ENCODE peak calls at places on chromosome 20, in five cellular contexts. T, C, I, G and O are unnamed samples.

GRCh38 chr20:39518649-39519048 is 556.5 kb downstream of the DHX35 start:
- DNase-seq in C (no peak), G (no peak), T (no peak), I (no peak), O (no peak)

GRCh38 chr20:34998331-34998950 is 42.8 kb downstream of the MYH7B start:
- DNase-seq in C (no peak), G (no peak), T (no peak), I (no peak), O (no peak)

GRCh38 chr20:35662541-35662940 is 2.2 kb downstream of the CPNE1 start:
- DNase-seq in I (no peak), C (no peak), T (no peak), G (no peak), O (no peak)

GRCh38 chr20:19849341-19850189 is 91.5 kb downstream of the RIN2 start:
- DNase-seq in G (no peak), I (no peak), C (no peak), T (no peak), O (no peak)

GRCh38 chr20:3753098-3753497 is 14.5 kb downstream of the ADISSP start:
- DNase-seq in T (peak; percentile 85), I (peak; percentile 71), G (peak; percentile 63), C (no peak), O (peak; percentile 73)

GRCh38 chr20:46394872-46395470 is 11.4 kb downstream of the ELMO2 start:
- DNase-seq in I (no peak), C (no peak), T (no peak), G (no peak), O (no peak)

GRCh38 chr20:36415475-36416002 is 109.4 kb downstream of the DLGAP4 start:
- DNase-seq in T (no peak), G (no peak), C (no peak), I (no peak), O (no peak)

GRCh38 chr20:3635346-3635745 is 27.9 kb downstream of the GFRA4 start:
- DNase-seq in G (no peak), I (no peak), C (no peak), T (no peak), O (no peak)

GRCh38 chr20:44092551-44093248 is 94.3 kb downstream of the JPH2 start:
- DNase-seq in T (peak; percentile 60), I (peak; percentile 27), G (peak; percentile 57), C (no peak), O (peak; percentile 49)

GRCh38 chr20:51958636-51959542 is 156.6 kb upstream of the SALL4 start:
- DNase-seq in G (no peak), T (no peak), C (no peak), I (no peak), O (peak; percentile 39)

GRCh38 chr20:51960004-51960403 is 157.7 kb upstream of the SALL4 start:
- DNase-seq in I (no peak), G (no peak), C (no peak), T (no peak), O (no peak)

GRCh38 chr20:51961964-51962761 is 159.8 kb upstream of the SALL4 start:
- DNase-seq in G (no peak), T (no peak), C (no peak), I (no peak), O (no peak)

GRCh38 chr20:51955756-51956155 is 153.4 kb upstream of the SALL4 start:
- DNase-seq in C (no peak), G (no peak), T (no peak), I (no peak), O (peak; percentile 65)

DNA sequence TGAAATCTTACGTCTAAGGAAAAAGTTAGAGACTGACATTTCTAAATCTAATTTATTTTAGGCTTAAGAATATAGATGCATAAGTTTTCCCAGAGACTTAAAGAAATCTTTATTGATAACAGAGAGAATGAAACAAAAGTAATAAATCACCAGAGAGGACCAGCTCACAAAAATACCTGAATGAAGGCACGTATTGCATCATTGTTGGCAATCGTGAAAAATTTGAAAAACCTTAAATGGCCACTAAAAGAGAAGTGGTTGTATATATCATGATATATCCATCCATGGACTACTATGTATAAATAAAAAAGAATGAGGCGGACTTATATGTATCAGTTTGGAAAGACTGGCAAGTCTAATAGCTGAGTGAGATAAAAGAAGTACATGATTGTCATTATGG is 155.8 kb upstream of the SALL4 start:
- DNase-seq in I (no peak), G (no peak), T (no peak), C (no peak), O (no peak)
- H3K4me2 ChIP-seq in I (no peak overlapping the region), G (no peak overlapping the region), T (no peak overlapping the region), C (no peak overlapping the region), O (no peak overlapping the region)

DNA sequence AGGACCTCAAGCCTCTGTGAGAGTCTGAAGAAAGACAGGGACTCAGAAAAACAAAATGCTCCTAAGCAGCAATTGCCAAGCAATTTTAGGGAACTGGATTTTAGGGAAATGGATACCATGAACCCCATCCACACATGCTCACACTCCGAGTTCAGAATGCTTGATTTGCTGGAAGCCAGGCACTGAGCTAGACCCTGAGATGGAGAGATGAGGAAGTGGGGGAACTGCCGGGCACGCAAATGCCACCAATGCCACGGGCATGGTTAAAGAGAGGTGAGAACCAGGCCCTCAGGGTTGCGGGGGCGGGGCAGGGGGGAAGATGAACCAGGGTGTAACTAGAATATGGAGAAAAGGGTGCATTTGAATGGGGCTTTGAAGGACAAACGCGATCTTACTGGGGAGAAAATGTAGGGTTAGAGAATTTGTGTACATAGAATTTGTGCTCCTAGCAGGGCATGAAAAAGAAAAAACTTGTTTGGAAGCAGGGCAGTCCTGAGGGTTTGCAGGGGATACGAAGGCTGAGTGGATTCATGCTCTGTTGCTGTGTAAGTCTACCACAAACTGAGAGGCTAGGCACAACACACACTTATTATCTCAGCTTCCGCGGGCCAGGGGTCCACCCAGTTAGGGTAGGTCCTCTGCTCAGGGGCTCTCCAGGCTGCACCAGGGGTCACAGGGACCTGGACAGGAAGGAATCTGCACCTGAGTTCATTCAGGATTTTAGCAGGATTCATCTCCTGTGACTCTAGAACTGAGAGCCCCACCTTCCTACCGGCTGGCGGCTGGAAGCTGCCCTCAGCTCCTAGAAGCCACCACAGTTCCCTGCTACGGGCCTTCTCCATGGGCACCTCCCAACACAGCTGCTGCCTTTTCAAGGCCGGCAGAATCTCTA is 108.0 kb downstream of the SNX5 start:
- DNase-seq in I (no peak), G (no peak), C (no peak), T (no peak), O (no peak)
- TF ChIP-seq MAFK in I (no peak), G (no peak), C (no peak), T (no peak), O (no peak)

DNA sequence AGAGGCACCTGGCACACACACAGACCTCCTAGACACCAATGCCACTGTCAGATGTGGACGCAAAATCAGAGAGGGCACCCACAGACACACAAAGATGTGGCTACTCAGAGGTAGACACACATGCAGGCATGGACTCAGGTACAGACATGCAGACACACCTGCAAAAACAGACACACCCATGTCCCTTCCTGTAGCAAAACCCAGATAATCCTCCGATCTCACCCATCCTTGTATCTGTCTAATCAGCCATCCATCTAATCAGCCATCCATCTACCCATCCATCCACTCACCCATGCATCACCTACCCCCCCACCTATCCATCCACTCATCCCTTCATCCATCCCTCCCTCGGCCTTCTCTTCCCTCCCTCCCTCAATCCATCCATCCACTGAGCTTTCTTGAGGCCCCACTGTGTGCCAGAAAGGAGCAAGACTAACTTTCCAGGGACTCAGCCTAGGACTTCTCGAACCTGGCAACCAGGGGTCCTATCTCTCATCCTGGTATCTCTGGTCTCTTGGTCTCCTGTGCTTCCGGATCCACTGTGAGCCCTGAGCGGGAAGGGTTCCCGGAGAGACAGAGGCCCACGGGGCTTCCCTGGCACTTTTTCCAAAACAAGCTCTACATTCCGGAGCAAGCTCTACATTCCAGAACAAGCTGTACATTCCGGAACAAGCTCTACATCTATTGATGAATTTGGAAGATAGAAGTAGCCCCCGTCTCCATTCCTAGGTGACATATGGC is 1.1 kb upstream of the TGM2 start:
- DNase-seq in G (no peak), T (no peak), I (peak; percentile 55), C (no peak), O (peak; percentile 35)
- H3K4me2 ChIP-seq in G (peak overlapping the region; percentile 99), T (peak overlapping the region; percentile 84), I (peak overlapping the region; percentile 85), C (peak overlapping the region; percentile 41), O (no peak overlapping the region)

GRCh38 chr20:45104786-45105185 is 3.9 kb upstream of the KCNS1 start:
- DNase-seq in T (no peak), I (no peak), C (no peak), G (no peak), O (peak; percentile 76)
- TF ChIP-seq MAFK in T (no peak), I (no peak), C (no peak), G (no peak), O (no peak)

GRCh38 chr20:23640018-23640872 is 2.5 kb upstream of the CST3 start:
- DNase-seq in I (no peak), C (no peak), G (no peak), T (no peak), O (no peak)
- H3K4me2 ChIP-seq in I (peak overlapping the region; percentile 87), C (no peak overlapping the region), G (no peak overlapping the region), T (no peak overlapping the region), O (no peak overlapping the region)

DNA sequence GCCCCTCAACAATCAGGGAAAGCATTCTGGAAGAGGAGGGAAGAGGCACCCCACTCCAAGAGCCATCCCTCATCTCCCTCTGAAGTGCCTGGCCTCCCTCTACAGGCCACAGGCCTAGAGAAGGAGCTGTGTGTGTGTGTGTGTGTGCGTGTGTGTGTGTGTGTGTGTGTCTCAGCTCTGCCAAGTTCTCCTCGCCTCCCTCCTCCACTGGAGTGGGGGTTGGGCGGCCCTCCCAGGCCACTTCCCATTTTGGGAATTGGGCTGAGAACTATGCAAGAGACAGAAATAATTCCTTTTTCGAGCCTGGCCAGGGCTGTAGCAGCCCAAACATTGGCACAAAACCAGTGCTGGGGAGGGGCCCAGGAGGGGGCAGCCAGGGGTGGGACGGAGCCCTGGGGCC is 35.7 kb downstream of the KCNB1 start:
- DNase-seq in T (peak; percentile 24), C (no peak), G (no peak), I (no peak), O (no peak)
- TF ChIP-seq MAFK in T (no peak), C (no peak), G (no peak), I (no peak), O (no peak)

GRCh38 chr20:50026746-50027575 is 44.2 kb downstream of the SNAI1 start:
- DNase-seq in G (no peak), C (no peak), I (no peak), T (no peak), O (peak; percentile 15)

GRCh38 chr20:50029697-50030428 is 47.1 kb downstream of the SNAI1 start:
- DNase-seq in G (peak; percentile 82), C (no peak), T (peak; percentile 92), I (peak; percentile 80), O (peak; percentile 95)

GRCh38 chr20:50032955-50033666 is 50.3 kb downstream of the SNAI1 start:
- DNase-seq in C (no peak), G (no peak), I (no peak), T (no peak), O (no peak)

GRCh38 chr20:50027611-50028105 is 44.9 kb downstream of the SNAI1 start:
- DNase-seq in G (no peak), T (peak; percentile 84), C (no peak), I (no peak), O (peak; percentile 92)

GRCh38 chr20:50029083-50029696 is 46.4 kb downstream of the SNAI1 start:
- DNase-seq in C (no peak), I (no peak), T (no peak), G (no peak), O (no peak)
- H3K4me2 ChIP-seq in C (no peak overlapping the region), I (peak overlapping the region; percentile 98), T (peak overlapping the region; percentile 61), G (no peak overlapping the region), O (no peak overlapping the region)